ENCODE peak calls at places on chromosomes 7 and 10, in seven cellular contexts. One of them, this sample, is unnamed. For H3K4me1, the result is how much of the 10 kb centered on the place peaks cover.

GRCh38 chr10:123393170-123393569 is 239.0 kb downstream of the BUB3 start:
- DNase-seq in SK-N-SH: no peak
- DNase-seq in psoas muscle: no peak
- DNase-seq in A549: no peak
- DNase-seq in keratinocyte: no peak
- DNase-seq in HCT116: no peak
- DNase-seq in body of pancreas: no peak
- DNase-seq in this sample: no peak

GRCh38 chr10:95832216-95833037 is 75.3 kb upstream of the CC2D2B start:
- DNase-seq in SK-N-SH: no peak
- DNase-seq in body of pancreas: no peak
- DNase-seq in HCT116: no peak
- DNase-seq in psoas muscle: no peak
- DNase-seq in keratinocyte: no peak
- DNase-seq in A549: no peak
- DNase-seq in this sample: no peak

GRCh38 chr7:115561341-115562110 is 469.0 kb downstream of the TFEC start:
- DNase-seq in SK-N-SH: no peak
- DNase-seq in body of pancreas: no peak
- DNase-seq in psoas muscle: no peak
- DNase-seq in keratinocyte: no peak
- DNase-seq in A549: no peak
- DNase-seq in HCT116: no peak
- DNase-seq in this sample: no peak

GRCh38 chr7:69187824-69188335 is 410.4 kb upstream of the AUTS2 start:
- DNase-seq in keratinocyte: no peak
- DNase-seq in HCT116: no peak
- DNase-seq in A549: peak
- DNase-seq in psoas muscle: no peak
- DNase-seq in SK-N-SH: no peak
- DNase-seq in body of pancreas: no peak
- DNase-seq in this sample: no peak

GRCh38 chr7:50974240-50974639 is 191.5 kb upstream of the GRB10 start:
- DNase-seq in A549: no peak
- DNase-seq in SK-N-SH: no peak
- DNase-seq in body of pancreas: no peak
- DNase-seq in HCT116: no peak
- DNase-seq in keratinocyte: no peak
- DNase-seq in psoas muscle: no peak
- DNase-seq in this sample: no peak

GRCh38 chr7:129853661-129854268 is 99.0 kb downstream of the UBE2H start:
- DNase-seq in SK-N-SH: no peak
- DNase-seq in A549: peak
- DNase-seq in body of pancreas: no peak
- DNase-seq in psoas muscle: no peak
- DNase-seq in keratinocyte: peak
- DNase-seq in HCT116: peak
- DNase-seq in this sample: no peak

GRCh38 chr10:6778992-6779701 is 199.1 kb upstream of the PRKCQ start:
- DNase-seq in body of pancreas: peak
- DNase-seq in HCT116: peak
- DNase-seq in SK-N-SH: no peak
- DNase-seq in psoas muscle: no peak
- DNase-seq in A549: peak
- DNase-seq in keratinocyte: peak
- DNase-seq in this sample: no peak

GRCh38 chr10:4117604-4118003 is 332.6 kb upstream of the KLF6 start:
- DNase-seq in keratinocyte: no peak
- DNase-seq in HCT116: no peak
- DNase-seq in SK-N-SH: no peak
- DNase-seq in A549: no peak
- DNase-seq in body of pancreas: no peak
- DNase-seq in psoas muscle: no peak
- DNase-seq in this sample: no peak

GRCh38 chr7:116097365-116098009 is 66.9 kb upstream of the TFEC start:
- DNase-seq in A549: peak
- DNase-seq in SK-N-SH: no peak
- DNase-seq in HCT116: peak
- DNase-seq in keratinocyte: peak
- DNase-seq in body of pancreas: no peak
- DNase-seq in psoas muscle: no peak
- DNase-seq in this sample: no peak

GRCh38 chr7:23161502-23161901 is 20.3 kb upstream of the NUP42 start:
- DNase-seq in psoas muscle: no peak
- DNase-seq in HCT116: no peak
- DNase-seq in A549: no peak
- DNase-seq in keratinocyte: no peak
- DNase-seq in body of pancreas: no peak
- DNase-seq in SK-N-SH: no peak
- DNase-seq in this sample: no peak

GRCh38 chr7:7857143-7857583 is 111.4 kb upstream of the GLCCI1 start:
- DNase-seq in keratinocyte: no peak
- DNase-seq in body of pancreas: no peak
- DNase-seq in HCT116: no peak
- DNase-seq in A549: no peak
- DNase-seq in psoas muscle: no peak
- DNase-seq in SK-N-SH: no peak
- DNase-seq in this sample: no peak

GRCh38 chr10:122243560-122243959 is 27.5 kb upstream of the BTBD16 start:
- DNase-seq in SK-N-SH: no peak
- DNase-seq in psoas muscle: no peak
- DNase-seq in A549: no peak
- DNase-seq in keratinocyte: no peak
- DNase-seq in HCT116: no peak
- DNase-seq in body of pancreas: no peak
- DNase-seq in this sample: no peak

GRCh38 chr7:148185050-148185449 is 405.5 kb upstream of the C7orf33 start:
- DNase-seq in SK-N-SH: no peak
- DNase-seq in HCT116: no peak
- DNase-seq in body of pancreas: no peak
- DNase-seq in A549: no peak
- DNase-seq in keratinocyte: no peak
- DNase-seq in psoas muscle: no peak
- DNase-seq in this sample: no peak

GRCh38 chr7:155869784-155870076 is 57.5 kb upstream of the SHH start:
- DNase-seq in psoas muscle: peak
- DNase-seq in A549: no peak
- DNase-seq in HCT116: no peak
- DNase-seq in SK-N-SH: no peak
- DNase-seq in keratinocyte: no peak
- DNase-seq in body of pancreas: no peak
- DNase-seq in this sample: no peak

GRCh38 chr10:34156781-34157425 is 658.2 kb downstream of the PARD3 start:
- DNase-seq in A549: peak
- DNase-seq in body of pancreas: no peak
- DNase-seq in keratinocyte: peak
- DNase-seq in SK-N-SH: no peak
- DNase-seq in HCT116: no peak
- DNase-seq in psoas muscle: no peak
- DNase-seq in this sample: no peak

GRCh38 chr10:133087679-133088523 is at the start of gene ADGRA1:
- DNase-seq in keratinocyte: no peak
- DNase-seq in body of pancreas: peak
- DNase-seq in psoas muscle: no peak
- DNase-seq in A549: no peak
- DNase-seq in SK-N-SH: peak
- DNase-seq in HCT116: no peak
- DNase-seq in this sample: no peak
- H3K4me3 ChIP-seq in keratinocyte: no peak
- H3K4me3 ChIP-seq in body of pancreas: no peak
- H3K4me3 ChIP-seq in psoas muscle: peak
- H3K4me3 ChIP-seq in A549: peak
- H3K4me3 ChIP-seq in SK-N-SH: no peak
- H3K4me3 ChIP-seq in HCT116: no peak
- H3K4me3 ChIP-seq in this sample: no peak

DNA sequence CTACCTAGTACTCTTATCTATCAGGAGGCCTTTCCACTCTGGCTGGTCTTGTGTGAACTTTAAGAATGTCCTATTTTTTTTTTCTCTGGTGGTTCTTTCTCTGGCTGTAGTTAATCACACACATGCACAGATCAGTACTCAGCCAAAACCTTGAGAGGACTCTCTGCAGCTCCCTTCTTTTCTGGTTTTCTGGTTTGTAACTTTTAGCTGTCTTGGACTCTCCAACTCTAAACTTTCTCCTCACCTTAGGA is 54.9 kb upstream of the HELLS start:
- DNase-seq in body of pancreas: no peak
- DNase-seq in SK-N-SH: peak
- DNase-seq in psoas muscle: no peak
- DNase-seq in keratinocyte: no peak
- DNase-seq in HCT116: no peak
- DNase-seq in A549: no peak
- DNase-seq in this sample: no peak
- H3K4me1 ChIP-seq in body of pancreas: under half
- H3K4me1 ChIP-seq in SK-N-SH: under half
- H3K4me1 ChIP-seq in psoas muscle: under half
- H3K4me1 ChIP-seq in keratinocyte: under half
- H3K4me1 ChIP-seq in HCT116: under half
- H3K4me1 ChIP-seq in A549: under half
- H3K4me1 ChIP-seq in this sample: under half

GRCh38 chr7:117405519-117405918 is 21.8 kb downstream of the ASZ1 start:
- DNase-seq in keratinocyte: no peak
- DNase-seq in SK-N-SH: no peak
- DNase-seq in A549: no peak
- DNase-seq in HCT116: no peak
- DNase-seq in body of pancreas: no peak
- DNase-seq in psoas muscle: no peak
- DNase-seq in this sample: no peak
- TF ChIP-seq CTCF in keratinocyte: no peak
- TF ChIP-seq CTCF in SK-N-SH: no peak
- TF ChIP-seq CTCF in A549: no peak
- TF ChIP-seq CTCF in HCT116: peak
- TF ChIP-seq CTCF in body of pancreas: no peak
- TF ChIP-seq CTCF in psoas muscle: no peak
- TF ChIP-seq CTCF in this sample: no peak

GRCh38 chr7:150420242-150420641 is 30.2 kb upstream of the GIMAP8 start:
- DNase-seq in SK-N-SH: no peak
- DNase-seq in keratinocyte: no peak
- DNase-seq in HCT116: no peak
- DNase-seq in body of pancreas: no peak
- DNase-seq in psoas muscle: no peak
- DNase-seq in A549: no peak
- DNase-seq in this sample: no peak
- H3K4me3 ChIP-seq in SK-N-SH: no peak
- H3K4me3 ChIP-seq in keratinocyte: no peak
- H3K4me3 ChIP-seq in HCT116: no peak
- H3K4me3 ChIP-seq in body of pancreas: no peak
- H3K4me3 ChIP-seq in psoas muscle: no peak
- H3K4me3 ChIP-seq in A549: no peak
- H3K4me3 ChIP-seq in this sample: no peak

GRCh38 chr10:110414563-110415309 is 83.0 kb upstream of the DUSP5 start:
- DNase-seq in keratinocyte: peak
- DNase-seq in A549: peak
- DNase-seq in HCT116: peak
- DNase-seq in psoas muscle: no peak
- DNase-seq in SK-N-SH: no peak
- DNase-seq in body of pancreas: peak
- DNase-seq in this sample: peak

GRCh38 chr10:110413049-110413783 is 84.5 kb upstream of the DUSP5 start:
- DNase-seq in SK-N-SH: no peak
- DNase-seq in A549: no peak
- DNase-seq in keratinocyte: no peak
- DNase-seq in psoas muscle: no peak
- DNase-seq in body of pancreas: no peak
- DNase-seq in HCT116: no peak
- DNase-seq in this sample: no peak

GRCh38 chr10:110413903-110414562 is 83.7 kb upstream of the DUSP5 start:
- DNase-seq in A549: peak
- DNase-seq in keratinocyte: no peak
- DNase-seq in SK-N-SH: no peak
- DNase-seq in psoas muscle: no peak
- DNase-seq in HCT116: no peak
- DNase-seq in body of pancreas: no peak
- DNase-seq in this sample: no peak

GRCh38 chr10:110416776-110417732 is 80.7 kb upstream of the DUSP5 start:
- DNase-seq in psoas muscle: no peak
- DNase-seq in HCT116: no peak
- DNase-seq in SK-N-SH: no peak
- DNase-seq in body of pancreas: no peak
- DNase-seq in keratinocyte: no peak
- DNase-seq in A549: peak
- DNase-seq in this sample: peak

DNA sequence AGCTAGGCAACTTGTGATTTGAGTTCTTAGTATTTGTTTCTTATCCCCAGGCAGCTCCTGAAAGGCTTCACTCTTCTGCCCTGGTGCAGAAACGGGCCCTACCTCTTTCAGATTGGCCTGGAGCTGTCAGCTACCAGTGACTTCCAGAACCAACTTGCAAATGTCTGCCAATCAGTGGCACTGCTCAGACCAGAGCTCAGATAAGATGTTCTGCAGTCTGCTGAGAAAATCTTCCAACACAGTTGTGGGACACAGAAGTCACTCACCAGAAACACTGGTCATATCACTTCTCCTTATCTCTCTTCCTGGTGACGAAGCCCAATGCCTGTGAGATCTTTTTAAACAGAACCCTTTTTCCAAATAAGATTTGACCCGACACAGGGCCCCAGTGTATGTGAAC is 81.9 kb upstream of the DUSP5 start:
- DNase-seq in HCT116: no peak
- DNase-seq in A549: no peak
- DNase-seq in body of pancreas: no peak
- DNase-seq in psoas muscle: peak
- DNase-seq in SK-N-SH: no peak
- DNase-seq in keratinocyte: no peak
- DNase-seq in this sample: no peak
- H3K4me1 ChIP-seq in HCT116: half or more
- H3K4me1 ChIP-seq in A549: half or more
- H3K4me1 ChIP-seq in body of pancreas: under half
- H3K4me1 ChIP-seq in psoas muscle: under half
- H3K4me1 ChIP-seq in SK-N-SH: under half
- H3K4me1 ChIP-seq in keratinocyte: under half
- H3K4me1 ChIP-seq in this sample: under half